ENCODE peak calls at places on chromosomes 4 and X, in four cellular contexts. S, Q, K and B are unnamed samples.

GRCh38 chr4:151173751-151174325 is 74.4 kb downstream of the RPS3A start:
- DNase-seq in S (peak; percentile 39), Q (peak; percentile 61), K (no peak), B (no peak)

GRCh38 chr4:37631551-37631950 is 54.6 kb downstream of the RELL1 start:
- DNase-seq in S (peak; percentile 26), Q (peak; percentile 31), K (no peak), B (peak; percentile 41)

GRCh38 chr4:150746156-150746555 is 164.2 kb downstream of the MAB21L2 start:
- DNase-seq in S (no peak), Q (no peak), K (no peak), B (no peak)

GRCh38 chr4:137644201-137644600 is 111.9 kb upstream of the PCDH18 start:
- DNase-seq in S (no peak), Q (no peak), K (no peak), B (no peak)

GRCh38 chr4:8242782-8243556 is 26.6 kb upstream of the HTRA3 start:
- DNase-seq in S (no peak), Q (no peak), K (no peak), B (no peak)

GRCh38 chrX:154742623-154743022 is 8.3 kb downstream of the GAB3 start:
- DNase-seq in S (no peak), Q (no peak), K (no peak), B (no peak)

GRCh38 chr4:152266831-152267480 is 268.9 kb downstream of the FBXW7 start:
- DNase-seq in S (no peak), Q (no peak), K (no peak), B (no peak)

GRCh38 chr4:17690898-17691297 is 76.5 kb downstream of the MED28 start:
- DNase-seq in S (no peak), Q (no peak), K (no peak), B (no peak)

GRCh38 chr4:104693601-104694201 is 199.0 kb upstream of the CXXC4 start:
- DNase-seq in S (no peak), Q (no peak), K (no peak), B (no peak)

GRCh38 chr4:19298998-19299397 is 952.7 kb upstream of the SLIT2 start:
- DNase-seq in S (no peak), Q (no peak), K (no peak), B (no peak)

GRCh38 chrX:7270018-7270417 is 122.1 kb upstream of the PUDP start:
- DNase-seq in S (no peak), Q (no peak), K (no peak), B (no peak)
- H3K4me3 ChIP-seq in S (no peak overlapping the region), Q (no peak overlapping the region), K (no peak overlapping the region), B (no peak overlapping the region)

DNA sequence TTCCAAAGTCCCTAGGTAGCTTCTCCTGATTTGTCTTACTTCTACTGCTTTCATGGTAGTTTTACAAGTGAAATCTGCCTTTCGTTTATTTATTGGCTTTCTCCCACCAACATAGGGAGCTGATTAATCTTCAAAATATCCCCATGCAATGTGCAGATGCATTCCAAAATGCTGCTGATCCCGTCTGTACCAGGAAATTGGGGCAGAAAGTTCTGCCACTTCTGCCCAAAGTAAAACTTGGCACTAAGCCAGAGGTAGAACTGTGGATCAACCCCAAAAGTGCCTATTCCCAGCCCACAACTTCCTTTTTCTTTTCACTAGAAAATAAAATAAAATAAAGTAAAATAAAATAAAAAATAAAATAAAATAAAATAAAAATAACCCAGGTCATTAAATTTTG is 47.3 kb upstream of the PPARGC1A start:
- DNase-seq in S (no peak), Q (no peak), K (no peak), B (no peak)
- H3K4me3 ChIP-seq in S (no peak overlapping the region), Q (no peak overlapping the region), K (no peak overlapping the region), B (no peak overlapping the region)

GRCh38 chr4:157992038-157992706 is 180.7 kb downstream of the GASK1B start:
- DNase-seq in S (no peak), Q (no peak), K (no peak), B (no peak)
- H3K4me3 ChIP-seq in S (peak overlapping the region; percentile 2), Q (peak overlapping the region; percentile 46), K (peak overlapping the region; percentile 22), B (peak overlapping the region; percentile 13)

GRCh38 chr4:34318773-34319172 is 1925.5 kb downstream of the ARAP2 start:
- DNase-seq in S (no peak), Q (no peak), K (no peak), B (no peak)
- H3K4me3 ChIP-seq in S (no peak overlapping the region), Q (no peak overlapping the region), K (no peak overlapping the region), B (no peak overlapping the region)

GRCh38 chrX:44344687-44345086 is 1.2 kb upstream of the EFHC2 start:
- DNase-seq in S (no peak), Q (no peak), K (no peak), B (no peak)

GRCh38 chrX:44342866-44343265 is 606 bp downstream of the EFHC2 start:
- DNase-seq in S (no peak), Q (no peak), K (no peak), B (no peak)

GRCh38 chrX:44344194-44344593 is 722 bp upstream of the EFHC2 start:
- DNase-seq in S (peak; percentile 38), Q (peak; percentile 14), K (no peak), B (peak; percentile 4)

GRCh38 chrX:44338361-44338760 is 5.1 kb downstream of the EFHC2 start:
- DNase-seq in S (no peak), Q (no peak), K (no peak), B (no peak)

GRCh38 chrX:44343412-44343942 is at the start of gene EFHC2:
- DNase-seq in S (peak; percentile 28), Q (peak; percentile 60), K (no peak), B (peak; percentile 48)
- H3K4me3 ChIP-seq in S (peak within 1 kb of the TSS; percentile 29), Q (peak within 1 kb of the TSS; percentile 57), K (peak within 1 kb of the TSS; percentile 32), B (peak within 1 kb of the TSS; percentile 31)

GRCh38 chr4:74038161-74039064 is at the start of gene CXCL3:
- DNase-seq in S (peak; percentile 86), Q (peak; percentile 79), K (peak; percentile 75), B (peak; percentile 71)

GRCh38 chr4:74041418-74041817 is 2.9 kb upstream of the CXCL3 start:
- DNase-seq in S (no peak), Q (no peak), K (no peak), B (no peak)

GRCh38 chr4:74033721-74034120 is 4.8 kb downstream of the CXCL3 start:
- DNase-seq in S (no peak), Q (no peak), K (no peak), B (no peak)

GRCh38 chr4:74039065-74039763 is 725 bp upstream of the CXCL3 start:
- DNase-seq in S (no peak), Q (no peak), K (no peak), B (no peak)

DNA sequence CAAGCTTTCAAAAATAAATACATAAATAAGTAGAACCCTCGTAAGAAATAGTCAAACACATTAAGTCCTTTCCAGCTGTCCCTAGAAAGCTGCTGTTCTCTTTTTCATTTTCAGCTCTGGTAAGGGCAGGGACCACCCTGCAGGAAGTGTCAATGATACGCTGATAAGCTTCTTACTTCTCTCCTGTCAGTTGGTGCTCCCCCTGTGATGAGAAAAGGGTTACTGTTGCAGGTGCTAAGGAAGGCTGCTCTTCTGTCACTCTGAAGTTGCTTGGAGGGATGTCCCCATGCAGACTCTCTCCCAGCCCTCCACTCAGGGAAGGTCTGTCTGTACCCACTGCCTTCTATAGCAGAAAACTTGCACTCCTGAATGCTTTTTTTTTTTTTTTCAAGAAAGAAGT is 1.4 kb downstream of the CXCL3 start:
- DNase-seq in S (no peak), Q (no peak), K (no peak), B (no peak)
- H3K4me3 ChIP-seq in S (no peak overlapping the region), Q (peak overlapping the region; percentile 72), K (no peak overlapping the region), B (no peak overlapping the region)